ENCODE peak calls at places on chromosomes 7 and 10, in seven cellular contexts. One of them, this sample, is unnamed.

GRCh38 chr7:5472432-5473315 is 49.0 kb upstream of the TNRC18 start:
- DNase-seq in transverse colon: no peak
- DNase-seq in body of pancreas: no peak
- DNase-seq in H1: no peak
- DNase-seq in prostate gland: no peak
- DNase-seq in esophagus squamous epithelium: no peak
- DNase-seq in adrenal gland: no peak
- DNase-seq in this sample: no peak

GRCh38 chr10:103835121-103836045 is 20.0 kb downstream of the SH3PXD2A start:
- DNase-seq in H1: no peak
- DNase-seq in prostate gland: no peak
- DNase-seq in adrenal gland: no peak
- DNase-seq in body of pancreas: peak; percentile 52
- DNase-seq in transverse colon: peak; percentile 57
- DNase-seq in esophagus squamous epithelium: no peak
- DNase-seq in this sample: peak; percentile 63

GRCh38 chr7:91194841-91195240 is 69.4 kb upstream of the FZD1 start:
- DNase-seq in H1: no peak
- DNase-seq in prostate gland: no peak
- DNase-seq in body of pancreas: no peak
- DNase-seq in transverse colon: no peak
- DNase-seq in esophagus squamous epithelium: no peak
- DNase-seq in adrenal gland: no peak
- DNase-seq in this sample: no peak

GRCh38 chr10:76492678-76493472 is 1061.5 kb downstream of the LRMDA start:
- DNase-seq in transverse colon: no peak
- DNase-seq in body of pancreas: no peak
- DNase-seq in adrenal gland: no peak
- DNase-seq in prostate gland: no peak
- DNase-seq in esophagus squamous epithelium: no peak
- DNase-seq in H1: no peak
- DNase-seq in this sample: no peak

GRCh38 chr10:77325233-77325537 is 312.4 kb downstream of the KCNMA1 start:
- DNase-seq in esophagus squamous epithelium: no peak
- DNase-seq in adrenal gland: no peak
- DNase-seq in prostate gland: peak; percentile 14
- DNase-seq in body of pancreas: peak; percentile 62
- DNase-seq in transverse colon: peak; percentile 10
- DNase-seq in H1: no peak
- DNase-seq in this sample: no peak

GRCh38 chr7:23863209-23863798 is 153.3 kb downstream of the STK31 start:
- DNase-seq in transverse colon: no peak
- DNase-seq in body of pancreas: peak; percentile 7
- DNase-seq in adrenal gland: no peak
- DNase-seq in H1: no peak
- DNase-seq in esophagus squamous epithelium: no peak
- DNase-seq in prostate gland: no peak
- DNase-seq in this sample: no peak

GRCh38 chr7:27409776-27410175 is 167.2 kb downstream of the EVX1 start:
- DNase-seq in H1: no peak
- DNase-seq in adrenal gland: no peak
- DNase-seq in body of pancreas: no peak
- DNase-seq in transverse colon: no peak
- DNase-seq in esophagus squamous epithelium: no peak
- DNase-seq in prostate gland: no peak
- DNase-seq in this sample: no peak

GRCh38 chr7:42340462-42340861 is 103.5 kb upstream of the GLI3 start:
- DNase-seq in H1: no peak
- DNase-seq in body of pancreas: no peak
- DNase-seq in esophagus squamous epithelium: no peak
- DNase-seq in prostate gland: no peak
- DNase-seq in transverse colon: no peak
- DNase-seq in adrenal gland: no peak
- DNase-seq in this sample: no peak

GRCh38 chr7:142407939-142408573 is 150.2 kb upstream of the PRSS58 start:
- DNase-seq in H1: no peak
- DNase-seq in transverse colon: no peak
- DNase-seq in adrenal gland: no peak
- DNase-seq in body of pancreas: no peak
- DNase-seq in prostate gland: no peak
- DNase-seq in esophagus squamous epithelium: no peak
- DNase-seq in this sample: no peak

GRCh38 chr10:120517196-120517595 is 60.2 kb downstream of the PLPP4 start:
- DNase-seq in H1: no peak
- DNase-seq in body of pancreas: no peak
- DNase-seq in transverse colon: no peak
- DNase-seq in prostate gland: no peak
- DNase-seq in adrenal gland: no peak
- DNase-seq in esophagus squamous epithelium: no peak
- DNase-seq in this sample: no peak

GRCh38 chr10:98134431-98135221 is at the start of gene R3HCC1L:
- DNase-seq in H1: peak; percentile 59
- DNase-seq in body of pancreas: peak; percentile 90
- DNase-seq in prostate gland: peak; percentile 79
- DNase-seq in adrenal gland: peak; percentile 92
- DNase-seq in transverse colon: peak; percentile 95
- DNase-seq in esophagus squamous epithelium: peak; percentile 41
- DNase-seq in this sample: peak; percentile 76

GRCh38 chr10:986137-986825 is 2.0 kb upstream of the GTPBP4 start:
- DNase-seq in H1: no peak
- DNase-seq in esophagus squamous epithelium: no peak
- DNase-seq in prostate gland: no peak
- DNase-seq in adrenal gland: no peak
- DNase-seq in transverse colon: no peak
- DNase-seq in body of pancreas: peak; percentile 25
- DNase-seq in this sample: no peak

GRCh38 chr7:24580283-24580946 is 7.2 kb downstream of the PALS2 start:
- DNase-seq in prostate gland: peak; percentile 17
- DNase-seq in esophagus squamous epithelium: no peak
- DNase-seq in adrenal gland: no peak
- DNase-seq in H1: no peak
- DNase-seq in transverse colon: no peak
- DNase-seq in body of pancreas: no peak
- DNase-seq in this sample: no peak

GRCh38 chr10:59585046-59585700 is 124.5 kb downstream of the SLC16A9 start:
- DNase-seq in prostate gland: peak; percentile 23
- DNase-seq in body of pancreas: no peak
- DNase-seq in adrenal gland: no peak
- DNase-seq in esophagus squamous epithelium: no peak
- DNase-seq in H1: no peak
- DNase-seq in transverse colon: no peak
- DNase-seq in this sample: no peak

GRCh38 chr10:83214178-83214577 is 925.1 kb upstream of the GHITM start:
- DNase-seq in body of pancreas: no peak
- DNase-seq in prostate gland: no peak
- DNase-seq in transverse colon: no peak
- DNase-seq in H1: no peak
- DNase-seq in esophagus squamous epithelium: no peak
- DNase-seq in adrenal gland: no peak
- DNase-seq in this sample: no peak

GRCh38 chr7:55570218-55570873 is 2.0 kb downstream of the VOPP1 start:
- DNase-seq in H1: no peak
- DNase-seq in transverse colon: no peak
- DNase-seq in prostate gland: no peak
- DNase-seq in body of pancreas: no peak
- DNase-seq in adrenal gland: no peak
- DNase-seq in esophagus squamous epithelium: no peak
- DNase-seq in this sample: no peak

GRCh38 chr7:75991531-75992082 is 2.8 kb downstream of the TMEM120A start:
- DNase-seq in prostate gland: no peak
- DNase-seq in H1: no peak
- DNase-seq in body of pancreas: no peak
- DNase-seq in esophagus squamous epithelium: no peak
- DNase-seq in adrenal gland: no peak
- DNase-seq in transverse colon: no peak
- DNase-seq in this sample: no peak

GRCh38 chr7:16989883-16990413 is 108.2 kb upstream of the AGR3 start:
- DNase-seq in prostate gland: peak; percentile 98
- DNase-seq in adrenal gland: peak; percentile 33
- DNase-seq in transverse colon: peak; percentile 86
- DNase-seq in esophagus squamous epithelium: no peak
- DNase-seq in body of pancreas: peak; percentile 68
- DNase-seq in H1: no peak
- DNase-seq in this sample: peak; percentile 90

GRCh38 chr7:130446285-130446684 is 5.5 kb upstream of the CEP41 start:
- DNase-seq in H1: no peak
- DNase-seq in adrenal gland: no peak
- DNase-seq in prostate gland: no peak
- DNase-seq in transverse colon: no peak
- DNase-seq in esophagus squamous epithelium: no peak
- DNase-seq in body of pancreas: no peak
- DNase-seq in this sample: no peak

DNA sequence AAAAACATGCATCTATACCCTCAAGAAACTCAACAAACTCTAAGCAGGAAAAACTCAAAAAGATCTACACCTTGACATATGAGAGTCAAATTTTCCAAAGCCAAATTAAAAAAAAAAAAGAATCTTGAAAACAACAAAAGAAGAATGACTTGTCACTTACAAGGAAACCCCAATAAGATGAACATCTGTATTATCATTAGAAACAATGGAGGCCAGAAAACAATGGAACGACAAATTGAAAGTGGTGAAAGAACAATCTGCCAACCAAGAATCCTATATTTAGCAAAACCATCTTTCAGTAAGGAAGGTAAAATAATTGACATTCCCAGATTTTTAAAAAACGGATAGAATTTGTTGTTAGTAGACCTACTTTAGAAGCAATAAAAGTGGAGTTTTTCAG is 516.8 kb downstream of the ACTR3B start:
- DNase-seq in esophagus squamous epithelium: no peak
- DNase-seq in transverse colon: no peak
- DNase-seq in body of pancreas: no peak
- DNase-seq in H1: no peak
- DNase-seq in prostate gland: no peak
- DNase-seq in adrenal gland: no peak
- DNase-seq in this sample: no peak
- H3K9me3 ChIP-seq in esophagus squamous epithelium: no peaks in the 10 kb centered on the region
- H3K9me3 ChIP-seq in transverse colon: peaks cover 7% of the 10 kb centered on the region
- H3K9me3 ChIP-seq in body of pancreas: no peaks in the 10 kb centered on the region
- H3K9me3 ChIP-seq in H1: peaks cover 15% of the 10 kb centered on the region
- H3K9me3 ChIP-seq in prostate gland: no peaks in the 10 kb centered on the region
- H3K9me3 ChIP-seq in adrenal gland: no peaks in the 10 kb centered on the region
- H3K9me3 ChIP-seq in this sample: peaks cover 4% of the 10 kb centered on the region

DNA sequence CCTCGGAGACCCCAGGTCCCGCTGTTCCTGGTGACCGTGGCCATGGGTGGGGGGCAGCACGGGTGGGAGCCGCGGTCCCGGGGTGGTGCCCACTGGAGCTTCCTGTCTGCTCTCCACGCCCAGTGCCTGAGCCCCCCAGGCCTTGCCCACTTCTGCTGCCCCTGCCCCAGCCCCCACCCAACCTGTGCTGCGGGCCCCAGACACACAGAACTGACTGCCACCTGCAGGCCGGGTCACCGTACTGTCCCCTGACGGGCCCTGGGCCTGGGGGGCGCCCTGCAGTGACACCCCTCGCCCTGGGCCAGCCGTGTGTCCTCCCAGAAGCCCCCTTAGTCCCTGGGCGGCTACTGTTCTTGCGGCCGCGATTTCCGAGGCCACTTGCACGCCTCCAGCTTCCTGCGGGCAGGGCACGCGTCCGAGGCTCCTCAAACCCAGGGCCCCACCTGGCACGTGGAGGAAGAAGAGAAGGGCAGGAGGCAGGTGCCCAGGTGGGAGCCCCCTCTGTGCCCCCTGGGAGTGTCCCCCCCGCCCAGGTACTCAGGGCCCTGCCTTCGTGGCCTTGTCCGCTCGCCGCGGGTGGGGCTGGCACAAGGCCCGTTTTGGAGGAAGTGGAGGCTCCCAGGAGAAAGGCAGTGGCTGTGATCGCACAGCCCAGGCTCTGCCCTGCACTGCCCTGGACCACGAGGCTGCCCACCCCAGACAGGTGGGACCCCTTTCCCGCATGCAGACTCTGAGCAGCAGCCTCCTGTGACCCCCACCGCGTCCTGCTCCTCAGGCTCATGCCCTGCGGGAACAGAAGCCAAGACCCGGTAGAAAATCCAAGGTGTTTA is 10.4 kb downstream of the TMEM184A start:
- DNase-seq in H1: no peak
- DNase-seq in adrenal gland: no peak
- DNase-seq in body of pancreas: peak; percentile 58
- DNase-seq in prostate gland: no peak
- DNase-seq in transverse colon: no peak
- DNase-seq in esophagus squamous epithelium: no peak
- DNase-seq in this sample: no peak
- TF ChIP-seq POLR2A in H1: no peak
- TF ChIP-seq POLR2A in adrenal gland: no peak
- TF ChIP-seq POLR2A in body of pancreas: no peak
- TF ChIP-seq POLR2A in prostate gland: no peak
- TF ChIP-seq POLR2A in transverse colon: no peak
- TF ChIP-seq POLR2A in esophagus squamous epithelium: no peak
- TF ChIP-seq POLR2A in this sample: no peak

GRCh38 chr7:32879460-32879859 is 12.1 kb downstream of the KBTBD2 start:
- DNase-seq in H1: no peak
- DNase-seq in esophagus squamous epithelium: no peak
- DNase-seq in adrenal gland: no peak
- DNase-seq in prostate gland: no peak
- DNase-seq in body of pancreas: no peak
- DNase-seq in transverse colon: no peak
- DNase-seq in this sample: no peak
- H3K4me3 ChIP-seq in H1: no peak overlapping the region
- H3K4me3 ChIP-seq in esophagus squamous epithelium: no peak overlapping the region
- H3K4me3 ChIP-seq in adrenal gland: no peak overlapping the region
- H3K4me3 ChIP-seq in prostate gland: no peak overlapping the region
- H3K4me3 ChIP-seq in body of pancreas: no peak overlapping the region
- H3K4me3 ChIP-seq in transverse colon: no peak overlapping the region
- H3K4me3 ChIP-seq in this sample: no peak overlapping the region

GRCh38 chr7:18116661-18117060 is 89.0 kb upstream of the PRPS1L1 start:
- DNase-seq in esophagus squamous epithelium: no peak
- DNase-seq in prostate gland: no peak
- DNase-seq in adrenal gland: no peak
- DNase-seq in body of pancreas: no peak
- DNase-seq in H1: no peak
- DNase-seq in transverse colon: no peak
- DNase-seq in this sample: no peak

GRCh38 chr7:18125536-18125935 is 97.9 kb upstream of the PRPS1L1 start:
- DNase-seq in adrenal gland: no peak
- DNase-seq in H1: no peak
- DNase-seq in body of pancreas: no peak
- DNase-seq in esophagus squamous epithelium: no peak
- DNase-seq in prostate gland: no peak
- DNase-seq in transverse colon: no peak
- DNase-seq in this sample: no peak

GRCh38 chr7:18117482-18117881 is 89.8 kb upstream of the PRPS1L1 start:
- DNase-seq in H1: no peak
- DNase-seq in body of pancreas: peak; percentile 19
- DNase-seq in adrenal gland: no peak
- DNase-seq in prostate gland: no peak
- DNase-seq in esophagus squamous epithelium: no peak
- DNase-seq in transverse colon: no peak
- DNase-seq in this sample: no peak

GRCh38 chr7:18123508-18124239 is 96.0 kb upstream of the PRPS1L1 start:
- DNase-seq in transverse colon: no peak
- DNase-seq in adrenal gland: no peak
- DNase-seq in body of pancreas: no peak
- DNase-seq in prostate gland: no peak
- DNase-seq in esophagus squamous epithelium: no peak
- DNase-seq in H1: no peak
- DNase-seq in this sample: no peak

DNA sequence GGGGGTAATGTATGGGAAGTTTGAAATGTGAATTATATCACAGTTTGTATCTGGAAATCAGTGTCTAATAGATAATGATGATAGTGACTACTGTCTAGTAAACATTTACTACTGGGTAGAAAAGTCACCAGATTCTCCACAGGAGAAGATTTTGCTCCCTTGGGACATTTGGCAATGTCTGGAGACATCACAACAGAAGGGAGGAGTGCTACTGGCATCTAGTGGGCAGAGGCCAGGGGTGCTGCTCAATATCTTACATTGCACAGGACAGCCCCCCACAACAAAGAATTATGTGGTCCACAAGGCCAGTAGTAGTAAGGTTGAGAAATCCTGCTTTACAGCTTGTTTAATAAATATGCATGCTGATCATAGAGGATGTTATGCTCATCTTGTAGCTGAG is 92.3 kb upstream of the PRPS1L1 start:
- DNase-seq in esophagus squamous epithelium: no peak
- DNase-seq in H1: no peak
- DNase-seq in prostate gland: no peak
- DNase-seq in body of pancreas: peak; percentile 9
- DNase-seq in transverse colon: no peak
- DNase-seq in adrenal gland: no peak
- DNase-seq in this sample: no peak
- H3K9me3 ChIP-seq in esophagus squamous epithelium: no peaks in the 10 kb centered on the region
- H3K9me3 ChIP-seq in H1: no peaks in the 10 kb centered on the region
- H3K9me3 ChIP-seq in prostate gland: no peaks in the 10 kb centered on the region
- H3K9me3 ChIP-seq in body of pancreas: no peaks in the 10 kb centered on the region
- H3K9me3 ChIP-seq in transverse colon: no peaks in the 10 kb centered on the region
- H3K9me3 ChIP-seq in adrenal gland: no peaks in the 10 kb centered on the region
- H3K9me3 ChIP-seq in this sample: no peaks in the 10 kb centered on the region

This sample was measured in tibial nerve.